ENCODE peak calls at places on chromosomes 12 and 14, in seven cellular contexts. C is astrocyte; P is HEK293T; K is A549; U is C1 segment of cervical spinal cord; J is stimulated activated CD4-positive, alpha-beta T cell treated with anti-CD3 and anti-CD28 coated beads, Interleukin-2, amount 100 ng/mL, for 48 hours; I is endothelial cell of umbilical vein. B is an unnamed sample.

GRCh38 chr14:22314183-22314820 is 274.7 kb downstream of the DAD1 start:
- DNase-seq in J (peak; percentile 0), U (no peak), P (peak; percentile 61), I (peak; percentile 54), K (peak; percentile 46), C (peak; percentile 30), B (no peak)

GRCh38 chr14:81440041-81440440 is 39.9 kb upstream of the STON2 start:
- DNase-seq in P (no peak), I (no peak), U (no peak), J (no peak), K (no peak), C (no peak), B (no peak)

GRCh38 chr14:104664107-104664506 is 25.3 kb upstream of the INF2 start:
- DNase-seq in P (no peak), U (no peak), I (no peak), J (no peak), K (no peak), C (no peak), B (no peak)

GRCh38 chr12:1332327-1332726 is 262.1 kb downstream of the FBXL14 start:
- DNase-seq in J (no peak), U (no peak), P (no peak), C (peak; percentile 42), K (no peak), I (no peak), B (no peak)

GRCh38 chr12:116882742-116883141 is 1.5 kb upstream of the HRK start:
- DNase-seq in I (peak; percentile 45), P (peak; percentile 44), C (no peak), K (peak; percentile 65), J (no peak), U (no peak), B (no peak)

GRCh38 chr14:23095196-23096108 is at the start of gene C14orf119:
- DNase-seq in K (peak; percentile 98), I (peak; percentile 100), C (peak; percentile 96), J (no peak), U (no peak), P (peak; percentile 99), B (peak; percentile 99)

GRCh38 chr12:113918306-113918705 is 47.8 kb downstream of the RBM19 start:
- DNase-seq in P (no peak), U (no peak), J (no peak), K (no peak), C (no peak), I (no peak), B (no peak)

GRCh38 chr12:108768591-108769500 is 37.5 kb upstream of the CORO1C start:
- DNase-seq in I (no peak), U (no peak), P (no peak), C (no peak), J (no peak), K (peak; percentile 84), B (no peak)

GRCh38 chr12:5745251-5745888 is 199.7 kb downstream of the ANO2 start:
- DNase-seq in P (peak; percentile 80), C (no peak), K (peak; percentile 51), I (peak; percentile 93), J (peak; percentile 64), U (peak; percentile 53), B (peak; percentile 28)

GRCh38 chr12:123750159-123750656 is 11.9 kb upstream of the DNAH10 start:
- DNase-seq in I (no peak), P (no peak), C (no peak), J (no peak), U (no peak), K (no peak), B (no peak)

GRCh38 chr12:57694459-57695019 is 607 bp downstream of the OS9 start:
- DNase-seq in P (no peak), U (peak; percentile 48), I (peak; percentile 64), J (no peak), K (no peak), C (no peak), B (no peak)